ENCODE peak calls at places on chromosomes 3 and 15, in five cellular contexts. J is adrenal gland, C is uterus, S is body of pancreas, V is ovary. X is an unnamed sample.

GRCh38 chr15:75349851-75350588 is 3.2 kb downstream of the NEIL1 start:
- DNase-seq in J (peak; percentile 43), S (peak; percentile 45), C (no peak), V (no peak), X (no peak)

GRCh38 chr3:172629470-172629869 is 81.4 kb downstream of the NCEH1 start:
- DNase-seq in V (no peak), S (no peak), J (no peak), C (no peak), X (no peak)

GRCh38 chr15:69568621-69569020 is 116.0 kb downstream of the RPLP1 start:
- DNase-seq in J (peak; percentile 23), S (no peak), V (no peak), C (no peak), X (no peak)

GRCh38 chr3:81470416-81470978 is 290.9 kb downstream of the GBE1 start:
- DNase-seq in J (no peak), V (no peak), C (no peak), S (no peak), X (no peak)

GRCh38 chr15:88032787-88033186 is 223.8 kb downstream of the NTRK3 start:
- DNase-seq in J (no peak), S (no peak), V (no peak), C (no peak), X (no peak)

GRCh38 chr15:72481015-72481659 is 7.0 kb downstream of the ARIH1 start:
- DNase-seq in C (no peak), J (no peak), V (no peak), S (no peak), X (no peak)

GRCh38 chr15:95679847-95680582 is 650.5 kb upstream of the NR2F2 start:
- DNase-seq in J (no peak), C (no peak), S (no peak), V (no peak), X (no peak)

GRCh38 chr3:19221081-19221480 is 72.8 kb downstream of the KCNH8 start:
- DNase-seq in C (no peak), S (no peak), J (no peak), V (no peak), X (no peak)

GRCh38 chr15:42548258-42549051 is at the start of the genes HAUS2 and LRRC57:
- DNase-seq in C (peak; percentile 86), V (peak; percentile 86), J (peak; percentile 88), S (peak; percentile 87), X (peak; percentile 9)
- TF ChIP-seq POLR2A in C (peak; percentile 88), V (peak; percentile 90), J (peak; percentile 79), S (peak; percentile 64), X (peak; percentile 67)

DNA sequence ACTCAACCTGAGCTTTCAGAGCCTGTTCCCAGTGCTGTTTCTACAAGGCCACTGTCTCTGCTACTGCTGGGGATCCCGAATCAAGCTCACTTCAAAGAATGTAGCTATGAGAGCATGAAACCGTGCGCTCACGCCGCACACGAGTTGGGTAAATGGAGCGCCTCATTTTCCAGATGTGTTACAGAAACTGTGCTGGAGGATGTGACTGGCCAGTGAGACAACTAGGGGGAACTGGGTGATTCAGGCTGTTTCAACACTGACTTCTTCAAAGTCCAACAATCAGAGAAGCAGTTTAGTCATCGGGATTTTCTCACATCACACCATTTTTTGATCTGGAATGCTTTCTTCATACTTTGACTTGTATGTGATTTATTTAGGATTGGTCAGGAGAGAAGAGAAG is 3.5 kb downstream of the ZNF710 start:
- DNase-seq in V (no peak), J (peak; percentile 71), S (peak; percentile 68), C (no peak), X (no peak)
- TF ChIP-seq POLR2A in V (no peak), J (no peak), S (no peak), C (no peak), X (peak; percentile 16)

GRCh38 chr15:90872481-90873184 is 4.2 kb downstream of the FURIN start:
- DNase-seq in S (peak; percentile 60), J (peak; percentile 56), C (no peak), V (no peak), X (no peak)

GRCh38 chr15:90873488-90873997 is 5.2 kb downstream of the FURIN start:
- DNase-seq in C (no peak), S (no peak), V (no peak), J (no peak), X (no peak)

GRCh38 chr15:90875549-90875981 is 7.2 kb downstream of the FURIN start:
- DNase-seq in J (no peak), S (no peak), V (no peak), C (no peak), X (no peak)

GRCh38 chr15:90876046-90876445 is 7.7 kb downstream of the FURIN start:
- DNase-seq in C (no peak), S (no peak), V (no peak), J (no peak), X (no peak)

GRCh38 chr15:90873998-90874605 is 5.7 kb downstream of the FURIN start:
- DNase-seq in C (no peak), S (peak; percentile 92), V (no peak), J (peak; percentile 38), X (no peak)
- TF ChIP-seq POLR2A in C (no peak), S (peak; percentile 28), V (no peak), J (no peak), X (no peak)

DNA sequence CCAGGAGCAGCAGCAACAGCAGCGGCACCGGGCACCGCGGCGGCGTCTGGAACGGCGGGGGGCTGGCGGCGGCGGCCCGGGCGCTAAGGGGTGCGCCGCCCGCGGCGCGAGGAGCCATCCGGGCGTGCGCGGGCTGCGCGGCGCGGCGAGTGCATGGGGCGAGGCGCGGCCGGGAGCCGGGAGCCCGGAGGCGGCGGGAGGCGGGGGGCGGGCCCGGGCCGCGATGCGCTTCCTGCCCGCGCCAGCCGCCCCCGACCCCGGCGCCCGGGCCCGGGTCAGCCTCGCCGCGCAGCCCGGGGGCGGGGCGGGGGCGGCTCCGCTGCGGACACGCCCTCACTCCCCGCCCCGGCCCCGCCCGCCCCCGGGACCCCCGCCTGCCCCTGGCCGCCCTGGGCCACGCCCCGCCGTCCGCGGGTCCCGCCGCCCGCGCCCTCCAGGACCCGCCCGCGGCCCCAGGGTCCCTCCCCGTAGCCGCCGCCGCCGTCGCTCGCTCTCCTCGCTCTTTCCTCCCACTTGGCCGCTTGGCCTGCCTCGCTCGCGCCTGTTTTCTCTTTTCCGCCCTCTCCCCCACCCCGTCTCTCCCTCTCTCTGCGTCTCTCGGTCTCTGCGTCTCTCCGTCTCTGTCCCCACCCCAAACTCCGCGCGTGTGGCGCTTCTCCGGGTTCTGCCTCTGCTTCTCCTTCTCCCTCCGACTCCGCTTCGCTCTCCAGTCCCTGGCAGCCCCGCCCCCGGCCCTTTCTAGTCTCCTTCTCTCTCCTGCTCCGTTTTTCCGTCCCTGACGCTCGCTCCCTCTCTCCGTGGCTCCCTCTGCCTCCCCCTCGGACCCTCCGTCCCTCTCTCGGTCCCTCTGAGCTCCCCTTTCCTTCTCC is at the start of gene PLXND1:
- DNase-seq in V (no peak), S (peak; percentile 70), C (peak; percentile 82), J (peak; percentile 67), X (peak; percentile 6)
- TF ChIP-seq POLR2A in V (no peak), S (no peak), C (peak; percentile 71), J (peak; percentile 25), X (peak; percentile 65)

GRCh38 chr3:71130516-71131384 is 452.8 kb downstream of the FOXP1 start:
- DNase-seq in S (peak; percentile 77), C (peak; percentile 40), V (peak; percentile 72), J (peak; percentile 67), X (peak; percentile 19)
- TF ChIP-seq POLR2A in S (no peak), C (no peak), V (peak; percentile 19), J (peak; percentile 61), X (no peak)

GRCh38 chr3:11226042-11226370 is 46.2 kb upstream of the ATG7 start:
- DNase-seq in C (no peak), V (no peak), J (no peak), S (no peak), X (no peak)
- TF ChIP-seq POLR2A in C (no peak), V (no peak), J (no peak), S (no peak), X (no peak)

X was measured in esophagus squamous epithelium.